ENCODE peak calls at places on chromosomes 13 and 19, in eight cellular contexts. One of them, this sample, is unnamed.
A peak's percentile ranks its signal among the peaks of the same experiment; 100 is the strongest.

GRCh38 chr13:19860884-19861655 is 2.4 kb downstream of the ZMYM5 start:
- DNase-seq in left lung: no peak
- DNase-seq in MCF 10A: peak; percentile 88
- DNase-seq in spleen: peak; percentile 34
- DNase-seq in endodermal cell: peak; percentile 50
- DNase-seq in AG09309: no peak
- DNase-seq in kidney epithelial cell: peak; percentile 34
- DNase-seq in stomach: no peak
- DNase-seq in this sample: peak; percentile 53

GRCh38 chr13:23432589-23432988 is 913 bp downstream of the SACS start:
- DNase-seq in left lung: no peak
- DNase-seq in MCF 10A: no peak
- DNase-seq in spleen: no peak
- DNase-seq in endodermal cell: peak; percentile 28
- DNase-seq in AG09309: no peak
- DNase-seq in kidney epithelial cell: no peak
- DNase-seq in stomach: no peak
- DNase-seq in this sample: no peak

GRCh38 chr19:51727349-51727880 is 3.6 kb upstream of the HAS1 start:
- DNase-seq in left lung: no peak
- DNase-seq in MCF 10A: peak; percentile 88
- DNase-seq in spleen: no peak
- DNase-seq in endodermal cell: no peak
- DNase-seq in AG09309: no peak
- DNase-seq in kidney epithelial cell: no peak
- DNase-seq in stomach: no peak
- DNase-seq in this sample: no peak

GRCh38 chr19:6239401-6239844 is 40.4 kb downstream of the MLLT1 start:
- DNase-seq in left lung: peak; percentile 72
- DNase-seq in MCF 10A: peak; percentile 69
- DNase-seq in spleen: peak; percentile 64
- DNase-seq in endodermal cell: no peak
- DNase-seq in AG09309: no peak
- DNase-seq in kidney epithelial cell: no peak
- DNase-seq in stomach: peak; percentile 66
- DNase-seq in this sample: peak; percentile 45

GRCh38 chr19:34960940-34961679 is 2.9 kb downstream of the ZNF792 start:
- DNase-seq in left lung: no peak
- DNase-seq in MCF 10A: no peak
- DNase-seq in spleen: peak; percentile 52
- DNase-seq in endodermal cell: no peak
- DNase-seq in AG09309: no peak
- DNase-seq in kidney epithelial cell: no peak
- DNase-seq in stomach: no peak
- DNase-seq in this sample: no peak

GRCh38 chr13:23558675-23559536 is 11.3 kb upstream of the TNFRSF19 start:
- DNase-seq in left lung: no peak
- DNase-seq in MCF 10A: peak; percentile 83
- DNase-seq in spleen: no peak
- DNase-seq in endodermal cell: no peak
- DNase-seq in AG09309: peak; percentile 76
- DNase-seq in kidney epithelial cell: no peak
- DNase-seq in stomach: peak; percentile 38
- DNase-seq in this sample: peak; percentile 58

GRCh38 chr19:991932-992669 is 8.0 kb downstream of the WDR18 start:
- DNase-seq in left lung: peak; percentile 79
- DNase-seq in MCF 10A: no peak
- DNase-seq in spleen: no peak
- DNase-seq in endodermal cell: no peak
- DNase-seq in AG09309: no peak
- DNase-seq in kidney epithelial cell: no peak
- DNase-seq in stomach: no peak
- DNase-seq in this sample: no peak

GRCh38 chr13:42832341-42833153 is 51.2 kb downstream of the FAM216B start:
- DNase-seq in left lung: no peak
- DNase-seq in MCF 10A: peak; percentile 76
- DNase-seq in spleen: no peak
- DNase-seq in endodermal cell: no peak
- DNase-seq in AG09309: peak; percentile 71
- DNase-seq in kidney epithelial cell: no peak
- DNase-seq in stomach: peak; percentile 29
- DNase-seq in this sample: no peak

GRCh38 chr19:4687396-4687795 is 17.3 kb upstream of the MYDGF start:
- DNase-seq in left lung: no peak
- DNase-seq in MCF 10A: no peak
- DNase-seq in spleen: no peak
- DNase-seq in endodermal cell: no peak
- DNase-seq in AG09309: no peak
- DNase-seq in kidney epithelial cell: no peak
- DNase-seq in stomach: peak; percentile 53
- DNase-seq in this sample: no peak

GRCh38 chr13:48235100-48235813 is 2.3 kb downstream of the ITM2B start:
- DNase-seq in left lung: no peak
- DNase-seq in MCF 10A: peak; percentile 64
- DNase-seq in spleen: no peak
- DNase-seq in endodermal cell: peak; percentile 68
- DNase-seq in AG09309: no peak
- DNase-seq in kidney epithelial cell: no peak
- DNase-seq in stomach: peak; percentile 53
- DNase-seq in this sample: peak; percentile 22

GRCh38 chr19:11373166-11373884 is 1.1 kb upstream of the SWSAP1 start:
- DNase-seq in left lung: no peak
- DNase-seq in MCF 10A: peak; percentile 74
- DNase-seq in spleen: no peak
- DNase-seq in endodermal cell: peak; percentile 89
- DNase-seq in AG09309: no peak
- DNase-seq in kidney epithelial cell: no peak
- DNase-seq in stomach: peak; percentile 44
- DNase-seq in this sample: no peak

GRCh38 chr13:46543307-46543706 is 9.7 kb upstream of the LRCH1 start:
- DNase-seq in left lung: no peak
- DNase-seq in MCF 10A: no peak
- DNase-seq in spleen: no peak
- DNase-seq in endodermal cell: no peak
- DNase-seq in AG09309: no peak
- DNase-seq in kidney epithelial cell: no peak
- DNase-seq in stomach: no peak
- DNase-seq in this sample: no peak

GRCh38 chr13:73449258-73449657 is 390.5 kb downstream of the KLF5 start:
- DNase-seq in left lung: no peak
- DNase-seq in MCF 10A: no peak
- DNase-seq in spleen: no peak
- DNase-seq in endodermal cell: no peak
- DNase-seq in AG09309: no peak
- DNase-seq in kidney epithelial cell: no peak
- DNase-seq in stomach: no peak
- DNase-seq in this sample: no peak

GRCh38 chr19:45607071-45608029 is 5.3 kb upstream of the GPR4 start:
- DNase-seq in left lung: peak; percentile 88
- DNase-seq in MCF 10A: peak; percentile 77
- DNase-seq in spleen: peak; percentile 84
- DNase-seq in endodermal cell: peak; percentile 97
- DNase-seq in AG09309: no peak
- DNase-seq in kidney epithelial cell: no peak
- DNase-seq in stomach: peak; percentile 80
- DNase-seq in this sample: peak; percentile 84

GRCh38 chr19:7544626-7545025 is 9.1 kb downstream of the PNPLA6 start:
- DNase-seq in left lung: peak; percentile 86
- DNase-seq in MCF 10A: no peak
- DNase-seq in spleen: no peak
- DNase-seq in endodermal cell: no peak
- DNase-seq in AG09309: no peak
- DNase-seq in kidney epithelial cell: no peak
- DNase-seq in stomach: no peak
- DNase-seq in this sample: no peak

GRCh38 chr19:30225615-30226463 is 146.3 kb upstream of the ZNF536 start:
- DNase-seq in left lung: peak; percentile 72
- DNase-seq in MCF 10A: no peak
- DNase-seq in spleen: no peak
- DNase-seq in endodermal cell: no peak
- DNase-seq in AG09309: no peak
- DNase-seq in kidney epithelial cell: no peak
- DNase-seq in stomach: no peak
- DNase-seq in this sample: no peak

GRCh38 chr19:49932731-49933131 is 3.4 kb upstream of the NUP62 start:
- DNase-seq in left lung: peak; percentile 75
- DNase-seq in MCF 10A: no peak
- DNase-seq in spleen: peak; percentile 87
- DNase-seq in endodermal cell: no peak
- DNase-seq in AG09309: no peak
- DNase-seq in kidney epithelial cell: no peak
- DNase-seq in stomach: no peak
- DNase-seq in this sample: no peak

GRCh38 chr13:77697208-77698103 is at the start of gene SLAIN1:
- DNase-seq in left lung: peak; percentile 92
- DNase-seq in MCF 10A: no peak
- DNase-seq in spleen: peak; percentile 95
- DNase-seq in endodermal cell: peak; percentile 97
- DNase-seq in AG09309: no peak
- DNase-seq in kidney epithelial cell: peak; percentile 28
- DNase-seq in stomach: peak; percentile 86
- DNase-seq in this sample: peak; percentile 65

GRCh38 chr19:3398114-3398899 is 31.9 kb downstream of the NFIC start:
- DNase-seq in left lung: peak; percentile 85
- DNase-seq in MCF 10A: no peak
- DNase-seq in spleen: peak; percentile 83
- DNase-seq in endodermal cell: peak; percentile 64
- DNase-seq in AG09309: no peak
- DNase-seq in kidney epithelial cell: no peak
- DNase-seq in stomach: peak; percentile 83
- DNase-seq in this sample: no peak

GRCh38 chr19:14361824-14362223 is 19.4 kb upstream of the ADGRE5 start:
- DNase-seq in left lung: no peak
- DNase-seq in MCF 10A: peak; percentile 38
- DNase-seq in spleen: peak; percentile 77
- DNase-seq in endodermal cell: peak; percentile 84
- DNase-seq in AG09309: no peak
- DNase-seq in kidney epithelial cell: no peak
- DNase-seq in stomach: no peak
- DNase-seq in this sample: no peak
- TF ChIP-seq CTCF in left lung: no peak
- TF ChIP-seq CTCF in MCF 10A: no peak
- TF ChIP-seq CTCF in spleen: no peak
- TF ChIP-seq CTCF in endodermal cell: peak; percentile 60
- TF ChIP-seq CTCF in AG09309: peak; percentile 12
- TF ChIP-seq CTCF in kidney epithelial cell: peak; percentile 18
- TF ChIP-seq CTCF in stomach: no peak
- TF ChIP-seq CTCF in this sample: no peak

DNA sequence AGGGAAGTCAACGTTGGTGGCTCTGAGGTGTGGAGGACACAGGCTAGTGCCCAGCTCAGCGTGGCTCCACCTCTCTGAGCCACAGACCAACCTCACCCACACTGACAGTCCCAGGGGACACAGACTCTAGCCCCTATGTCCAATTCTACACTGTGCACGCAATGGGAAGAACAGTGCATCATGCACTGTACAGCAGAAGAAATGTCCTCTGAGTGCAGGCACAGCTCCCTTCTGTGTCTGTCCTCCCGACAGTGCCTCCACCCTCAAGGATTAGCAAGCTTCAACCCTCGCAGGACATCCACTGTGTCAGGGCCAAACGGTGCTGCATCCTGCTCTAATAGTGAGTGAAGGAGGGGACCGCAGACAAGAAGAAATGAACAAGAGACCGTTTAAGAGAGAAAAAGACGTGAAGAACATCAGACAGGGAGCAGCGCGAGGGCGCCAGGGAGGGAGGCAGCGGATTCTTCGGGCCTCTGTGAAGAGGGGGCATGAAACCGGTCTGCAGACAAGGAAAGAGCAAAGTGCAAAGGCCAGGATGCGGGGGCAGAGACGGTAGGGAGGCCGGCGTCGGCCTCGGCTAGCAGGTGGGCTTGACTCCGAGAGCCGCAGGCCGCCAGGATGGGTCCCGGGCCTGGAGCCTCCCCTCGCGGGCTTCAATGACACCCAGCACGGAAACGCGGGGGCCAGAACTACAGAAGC is 644 bp downstream of the ZNF837 start:
- DNase-seq in left lung: no peak
- DNase-seq in MCF 10A: no peak
- DNase-seq in spleen: no peak
- DNase-seq in endodermal cell: no peak
- DNase-seq in AG09309: no peak
- DNase-seq in kidney epithelial cell: no peak
- DNase-seq in stomach: no peak
- DNase-seq in this sample: no peak
- TF ChIP-seq CTCF in left lung: no peak
- TF ChIP-seq CTCF in MCF 10A: no peak
- TF ChIP-seq CTCF in spleen: no peak
- TF ChIP-seq CTCF in endodermal cell: peak; percentile 9
- TF ChIP-seq CTCF in AG09309: no peak
- TF ChIP-seq CTCF in kidney epithelial cell: no peak
- TF ChIP-seq CTCF in stomach: no peak
- TF ChIP-seq CTCF in this sample: no peak

DNA sequence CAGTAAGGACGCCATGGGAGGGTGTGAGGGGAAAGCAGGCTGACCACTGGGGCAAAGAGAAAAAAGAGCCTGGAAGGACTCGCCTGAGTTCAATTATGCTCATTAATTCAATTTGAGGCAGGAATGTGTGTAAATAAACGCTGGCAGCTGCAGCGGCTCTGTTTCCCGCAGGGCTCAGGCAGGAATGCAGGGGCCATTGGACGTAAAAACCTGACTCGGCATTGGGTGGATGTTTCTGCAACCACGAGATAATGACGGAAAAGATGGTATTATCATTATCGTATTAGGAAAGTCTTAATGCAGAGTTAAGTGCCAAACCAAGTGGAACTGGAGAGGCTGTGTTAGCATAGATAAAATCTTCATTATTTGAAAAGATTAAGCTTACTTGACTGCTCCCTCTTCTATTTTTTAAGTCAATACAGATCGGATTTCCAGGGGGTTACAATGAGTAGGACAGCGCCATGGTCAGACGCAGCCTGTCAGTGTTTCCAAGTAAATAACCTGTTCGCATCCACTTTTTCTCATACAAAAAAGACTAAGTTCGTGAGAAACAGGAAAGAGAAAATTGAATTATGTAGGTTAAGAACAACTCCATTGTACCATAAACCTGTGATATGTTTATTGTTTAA is 169.8 kb downstream of the SHISA2 start:
- DNase-seq in left lung: no peak
- DNase-seq in MCF 10A: no peak
- DNase-seq in spleen: no peak
- DNase-seq in endodermal cell: peak; percentile 74
- DNase-seq in AG09309: no peak
- DNase-seq in kidney epithelial cell: no peak
- DNase-seq in stomach: no peak
- DNase-seq in this sample: no peak
- TF ChIP-seq CTCF in left lung: no peak
- TF ChIP-seq CTCF in MCF 10A: no peak
- TF ChIP-seq CTCF in spleen: no peak
- TF ChIP-seq CTCF in endodermal cell: no peak
- TF ChIP-seq CTCF in AG09309: no peak
- TF ChIP-seq CTCF in kidney epithelial cell: no peak
- TF ChIP-seq CTCF in stomach: no peak
- TF ChIP-seq CTCF in this sample: no peak

DNA sequence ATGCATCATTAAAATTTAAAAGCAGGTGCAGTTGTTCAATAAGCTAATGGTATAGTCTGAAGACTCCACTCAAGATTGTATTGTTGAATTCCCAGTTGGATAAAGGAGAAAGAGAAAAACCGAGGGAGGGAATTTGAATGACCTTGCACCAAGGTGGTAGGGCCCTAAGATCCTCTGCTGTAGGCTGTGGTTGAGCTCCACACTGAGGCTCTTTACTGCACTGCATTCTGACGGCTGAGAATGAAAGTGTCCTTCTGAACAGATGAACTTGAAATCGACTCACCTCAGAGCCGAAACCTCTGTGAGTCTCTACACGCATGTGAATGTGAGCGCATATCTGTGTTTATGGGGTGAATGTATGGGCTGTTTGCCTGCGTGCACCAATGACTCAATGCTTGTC is 388.9 kb upstream of the DACH1 start:
- DNase-seq in left lung: no peak
- DNase-seq in MCF 10A: peak; percentile 51
- DNase-seq in spleen: no peak
- DNase-seq in endodermal cell: peak; percentile 85
- DNase-seq in AG09309: no peak
- DNase-seq in kidney epithelial cell: no peak
- DNase-seq in stomach: no peak
- DNase-seq in this sample: peak; percentile 5
- TF ChIP-seq CTCF in left lung: no peak
- TF ChIP-seq CTCF in MCF 10A: peak; percentile 85
- TF ChIP-seq CTCF in spleen: no peak
- TF ChIP-seq CTCF in endodermal cell: peak; percentile 90
- TF ChIP-seq CTCF in AG09309: no peak
- TF ChIP-seq CTCF in kidney epithelial cell: peak; percentile 74
- TF ChIP-seq CTCF in stomach: no peak
- TF ChIP-seq CTCF in this sample: no peak